ENCODE peak calls at places on chromosomes 4 and X, in six cellular contexts. Y is GM12878, H is HepG2, C is K562, M is H1, V is GM12891. J is an unnamed sample.

GRCh38 chr4:81504685-81505598 is 33.2 kb upstream of the RASGEF1B start:
- DNase-seq in M (no peak), C (no peak), H (no peak), V (no peak), Y (no peak), J (no peak)

GRCh38 chr4:40524642-40525041 is 105.0 kb downstream of the RBM47 start:
- DNase-seq in C (no peak), H (no peak), V (no peak), M (no peak), Y (no peak), J (no peak)

GRCh38 chr4:42339935-42340406 is 57.3 kb upstream of the SHISA3 start:
- DNase-seq in Y (no peak), M (no peak), V (no peak), C (no peak), H (no peak), J (no peak)

GRCh38 chr4:127781303-127782024 is 658 bp upstream of the HSPA4L start:
- DNase-seq in Y (no peak), C (no peak), H (no peak), M (no peak), V (no peak), J (no peak)

GRCh38 chrX:53128097-53128749 is 34.3 kb downstream of the KANTR start:
- DNase-seq in H (no peak), M (no peak), V (no peak), C (no peak), Y (no peak), J (no peak)

GRCh38 chr4:3268395-3269104 is 19.6 kb downstream of the MSANTD1 start:
- DNase-seq in Y (no peak), H (no peak), C (no peak), M (no peak), V (no peak), J (no peak)

GRCh38 chrX:153381684-153382532 is 19.2 kb downstream of the PNMA6E start:
- DNase-seq in H (peak; percentile 59), C (peak; percentile 63), Y (no peak), M (no peak), V (no peak), J (no peak)

GRCh38 chr4:24764305-24764704 is 31.1 kb upstream of the SOD3 start:
- DNase-seq in Y (no peak), H (no peak), V (no peak), M (no peak), C (no peak), J (no peak)

GRCh38 chrX:15468036-15468435 is 25.1 kb downstream of the PIR start:
- DNase-seq in C (no peak), V (no peak), Y (no peak), M (no peak), H (no peak), J (no peak)

GRCh38 chr4:145351162-145351561 is 130.5 kb upstream of the SMAD1 start:
- DNase-seq in C (no peak), H (no peak), Y (no peak), M (no peak), V (no peak), J (no peak)

GRCh38 chr4:183789657-183790056 is 115.5 kb upstream of the STOX2 start:
- DNase-seq in H (no peak), M (no peak), V (no peak), Y (no peak), C (no peak), J (no peak)

GRCh38 chr4:124806403-124806802 is 93.9 kb upstream of the ANKRD50 start:
- DNase-seq in C (no peak), M (peak; percentile 1), H (no peak), V (no peak), Y (no peak), J (no peak)

GRCh38 chrX:57771689-57772088 is 91.6 kb upstream of the NLRP2B start:
- DNase-seq in C (no peak), V (no peak), H (no peak), M (no peak), Y (no peak), J (no peak)

GRCh38 chrX:154488336-154489075 is 1.9 kb downstream of the SLC10A3 start:
- DNase-seq in V (no peak), H (no peak), M (no peak), C (no peak), Y (no peak), J (no peak)

GRCh38 chr4:142331646-142332045 is 514.5 kb downstream of the INPP4B start:
- DNase-seq in M (no peak), C (no peak), V (no peak), H (no peak), Y (no peak), J (no peak)

GRCh38 chrX:98338544-98338943 is 1454.8 kb downstream of the RPA4 start:
- DNase-seq in V (no peak), C (no peak), H (no peak), Y (no peak), M (no peak), J (no peak)

GRCh38 chr4:2068198-2068470 is 9.0 kb downstream of the NAT8L start:
- DNase-seq in V (no peak), H (no peak), M (no peak), C (no peak), Y (no peak), J (no peak)

GRCh38 chr4:76007089-76007559 is at the start of gene CXCL9:
- DNase-seq in C (no peak), M (no peak), H (no peak), V (no peak), Y (no peak), J (no peak)

GRCh38 chrX:27309406-27309805 is 153.7 kb downstream of the PPP4R3C start:
- DNase-seq in Y (no peak), H (no peak), M (no peak), C (no peak), V (no peak), J (no peak)

GRCh38 chrX:2928127-2928582 is 984 bp downstream of the ARSD start:
- DNase-seq in H (peak; percentile 55), M (peak; percentile 38), C (no peak), V (peak; percentile 8), Y (no peak), J (no peak)

GRCh38 chr4:71460368-71460767 is 121.5 kb downstream of the SLC4A4 start:
- DNase-seq in V (no peak), Y (no peak), C (no peak), M (no peak), H (no peak), J (no peak)

GRCh38 chr4:3847211-3847940 is 81.2 kb downstream of the ADRA2C start:
- DNase-seq in H (no peak), C (no peak), V (no peak), Y (no peak), M (no peak), J (no peak)

GRCh38 chr4:155667538-155668511 is 1.2 kb downstream of the GUCY1A1 start:
- DNase-seq in V (peak; percentile 17), H (no peak), C (no peak), Y (no peak), M (no peak), J (peak; percentile 5)

GRCh38 chr4:156923525-156923924 is 48.1 kb downstream of the PDGFC start:
- DNase-seq in C (no peak), H (no peak), Y (no peak), M (no peak), V (no peak), J (no peak)

GRCh38 chr4:67160409-67160808 is 384.9 kb downstream of the CENPC start:
- DNase-seq in C (no peak), M (no peak), Y (no peak), V (no peak), H (no peak), J (no peak)

GRCh38 chr4:2058264-2059033 is 678 bp upstream of the NAT8L start:
- DNase-seq in V (no peak), Y (no peak), C (peak; percentile 80), H (no peak), M (no peak), J (no peak)

GRCh38 chrX:83185887-83186286 is 322.2 kb upstream of the POU3F4 start:
- DNase-seq in H (no peak), V (no peak), M (no peak), Y (no peak), C (no peak), J (no peak)

GRCh38 chrX:115134366-115134765 is 54.8 kb upstream of the RBMXL3 start:
- DNase-seq in H (no peak), Y (no peak), M (no peak), C (no peak), V (no peak), J (no peak)

DNA sequence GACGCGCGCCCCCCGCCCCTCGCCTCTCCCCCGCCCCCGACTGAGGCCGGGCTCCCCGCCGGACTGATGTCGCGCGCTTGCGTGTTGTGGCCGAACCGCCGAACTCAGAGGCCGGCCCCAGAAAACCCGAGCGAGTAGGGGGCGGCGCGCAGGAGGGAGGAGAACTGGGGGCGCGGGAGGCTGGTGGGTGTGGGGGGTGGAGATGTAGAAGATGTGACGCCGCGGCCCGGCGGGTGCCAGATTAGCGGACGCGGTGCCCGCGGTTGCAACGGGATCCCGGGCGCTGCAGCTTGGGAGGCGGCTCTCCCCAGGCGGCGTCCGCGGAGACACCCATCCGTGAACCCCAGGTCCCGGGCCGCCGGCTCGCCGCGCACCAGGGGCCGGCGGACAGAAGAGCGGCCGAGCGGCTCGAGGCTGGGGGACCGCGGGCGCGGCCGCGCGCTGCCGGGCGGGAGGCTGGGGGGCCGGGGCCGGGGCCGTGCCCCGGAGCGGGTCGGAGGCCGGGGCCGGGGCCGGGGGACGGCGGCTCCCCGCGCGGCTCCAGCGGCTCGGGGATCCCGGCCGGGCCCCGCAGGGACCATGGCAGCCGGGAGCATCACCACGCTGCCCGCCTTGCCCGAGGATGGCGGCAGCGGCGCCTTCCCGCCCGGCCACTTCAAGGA is at the start of gene FGF2:
- DNase-seq in V (peak; percentile 45), Y (no peak), M (peak; percentile 47), H (no peak), C (peak; percentile 60), J (peak; percentile 40)
- TF ChIP-seq POLR2A in V (no peak), Y (no peak), M (peak; percentile 94), H (no peak), C (peak; percentile 48), J (no peak)

GRCh38 chrX:49300703-49301102 is 2.7 kb upstream of the GAGE10 start:
- DNase-seq in Y (no peak), C (no peak), V (no peak), M (no peak), H (no peak), J (no peak)
- TF ChIP-seq POLR2AphosphoS5 in Y (no peak), C (no peak), V (no peak), M (no peak), H (no peak), J (no peak)

GRCh38 chrX:119343856-119344255 is 55.3 kb upstream of the SLC25A43 start:
- DNase-seq in H (no peak), C (no peak), M (no peak), Y (no peak), V (no peak), J (no peak)
- TF ChIP-seq TAF1 in H (no peak), C (no peak), M (no peak), Y (no peak), V (no peak), J (no peak)

DNA sequence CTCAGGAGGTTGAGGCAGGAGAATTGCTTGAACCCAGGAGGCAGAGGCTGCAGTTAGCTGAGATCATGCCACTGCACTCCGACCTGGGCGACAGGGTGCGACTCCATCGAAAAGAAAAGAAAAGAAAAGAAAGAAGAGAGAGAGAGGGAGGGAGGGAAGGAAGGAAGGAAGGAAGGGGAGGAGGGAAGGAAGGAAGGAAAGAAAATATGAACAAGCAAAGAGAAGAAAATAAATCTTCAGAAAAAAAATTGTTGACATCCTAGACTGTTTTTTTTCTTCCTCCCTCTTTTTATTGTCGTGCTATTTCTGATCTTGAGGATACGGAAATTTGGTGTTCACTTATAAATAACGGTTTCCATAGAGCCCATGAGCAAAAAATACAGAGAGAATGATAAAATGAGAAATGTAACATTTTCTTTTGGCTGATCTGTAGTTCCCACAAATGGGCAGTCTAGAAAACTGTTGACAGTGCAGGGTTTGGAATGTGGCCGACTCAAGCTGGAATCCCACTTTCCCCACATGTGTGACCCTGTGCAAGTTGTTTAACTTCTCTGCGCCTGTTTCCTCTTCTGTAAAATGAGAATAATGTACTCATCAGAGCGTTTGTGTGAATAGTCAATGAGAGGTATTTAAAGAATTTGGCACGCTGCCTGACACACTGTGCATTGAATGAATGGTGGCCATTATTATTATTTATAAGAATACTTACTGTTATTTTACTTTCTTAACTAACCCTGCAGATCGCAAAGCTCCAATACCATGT is 19.4 kb downstream of the SORBS2 start:
- DNase-seq in V (no peak), Y (no peak), M (no peak), H (peak; percentile 95), C (no peak), J (no peak)
- TF ChIP-seq POLR2A in V (no peak), Y (no peak), M (no peak), H (no peak), C (no peak), J (no peak)